ENCODE peak calls at places on chromosomes 11 and 22, in nine cellular contexts. One of them, this sample, is unnamed.

GRCh38 chr22:49408102-49408836 is 419.4 kb downstream of the BRD1 start:
- DNase-seq in PC-9: no peak
- DNase-seq in MM.1S: no peak
- DNase-seq in GM23248: no peak
- DNase-seq in HepG2: no peak
- DNase-seq in HCT116: no peak
- DNase-seq in hepatocyte: no peak
- DNase-seq in A673: no peak
- DNase-seq in mammary epithelial cell: no peak
- DNase-seq in this sample: no peak

GRCh38 chr11:100888836-100889235 is 201.7 kb downstream of the ARHGAP42 start:
- DNase-seq in PC-9: no peak
- DNase-seq in MM.1S: no peak
- DNase-seq in GM23248: no peak
- DNase-seq in HepG2: no peak
- DNase-seq in HCT116: no peak
- DNase-seq in hepatocyte: no peak
- DNase-seq in A673: no peak
- DNase-seq in mammary epithelial cell: no peak
- DNase-seq in this sample: no peak

GRCh38 chr11:113562981-113563461 is 87.8 kb upstream of the DRD2 start:
- DNase-seq in PC-9: no peak
- DNase-seq in MM.1S: no peak
- DNase-seq in GM23248: peak
- DNase-seq in HepG2: no peak
- DNase-seq in HCT116: no peak
- DNase-seq in hepatocyte: no peak
- DNase-seq in A673: no peak
- DNase-seq in mammary epithelial cell: no peak
- DNase-seq in this sample: no peak

GRCh38 chr11:35040221-35040942 is 98.6 kb upstream of the CD44 start:
- DNase-seq in PC-9: peak
- DNase-seq in MM.1S: peak
- DNase-seq in GM23248: peak
- DNase-seq in HepG2: no peak
- DNase-seq in HCT116: no peak
- DNase-seq in hepatocyte: no peak
- DNase-seq in A673: no peak
- DNase-seq in mammary epithelial cell: peak
- DNase-seq in this sample: no peak

GRCh38 chr11:94767701-94768601 is at the start of gene AMOTL1:
- DNase-seq in PC-9: peak
- DNase-seq in MM.1S: peak
- DNase-seq in GM23248: peak
- DNase-seq in HepG2: no peak
- DNase-seq in HCT116: peak
- DNase-seq in hepatocyte: peak
- DNase-seq in A673: peak
- DNase-seq in mammary epithelial cell: peak
- DNase-seq in this sample: no peak

GRCh38 chr11:7672960-7673723 is at the start of gene CYB5R2:
- DNase-seq in PC-9: no peak
- DNase-seq in MM.1S: no peak
- DNase-seq in GM23248: peak
- DNase-seq in HepG2: no peak
- DNase-seq in HCT116: peak
- DNase-seq in hepatocyte: peak
- DNase-seq in A673: no peak
- DNase-seq in mammary epithelial cell: no peak
- DNase-seq in this sample: no peak

GRCh38 chr22:24789516-24789915 is 15.0 kb upstream of the PIWIL3 start:
- DNase-seq in PC-9: no peak
- DNase-seq in MM.1S: no peak
- DNase-seq in GM23248: no peak
- DNase-seq in HepG2: peak
- DNase-seq in HCT116: no peak
- DNase-seq in hepatocyte: no peak
- DNase-seq in A673: no peak
- DNase-seq in mammary epithelial cell: no peak
- DNase-seq in this sample: no peak

GRCh38 chr22:43399338-43399979 is 12.4 kb upstream of the MPPED1 start:
- DNase-seq in PC-9: no peak
- DNase-seq in MM.1S: peak
- DNase-seq in GM23248: no peak
- DNase-seq in HepG2: peak
- DNase-seq in HCT116: no peak
- DNase-seq in hepatocyte: no peak
- DNase-seq in A673: peak
- DNase-seq in mammary epithelial cell: no peak
- DNase-seq in this sample: no peak

GRCh38 chr11:134576721-134577171 is 164.7 kb upstream of the B3GAT1 start:
- DNase-seq in PC-9: no peak
- DNase-seq in MM.1S: no peak
- DNase-seq in GM23248: no peak
- DNase-seq in HepG2: no peak
- DNase-seq in HCT116: no peak
- DNase-seq in hepatocyte: no peak
- DNase-seq in A673: no peak
- DNase-seq in mammary epithelial cell: no peak
- DNase-seq in this sample: peak

GRCh38 chr22:32905400-32905799 is 103.9 kb downstream of the TIMP3 start:
- DNase-seq in PC-9: no peak
- DNase-seq in MM.1S: no peak
- DNase-seq in GM23248: no peak
- DNase-seq in HepG2: no peak
- DNase-seq in HCT116: no peak
- DNase-seq in hepatocyte: no peak
- DNase-seq in A673: no peak
- DNase-seq in mammary epithelial cell: no peak
- DNase-seq in this sample: no peak

GRCh38 chr11:113006916-113007445 is 45.8 kb downstream of the NCAM1 start:
- DNase-seq in PC-9: peak
- DNase-seq in MM.1S: no peak
- DNase-seq in GM23248: no peak
- DNase-seq in HepG2: no peak
- DNase-seq in HCT116: no peak
- DNase-seq in hepatocyte: no peak
- DNase-seq in A673: no peak
- DNase-seq in mammary epithelial cell: no peak
- DNase-seq in this sample: no peak

GRCh38 chr22:44444341-44445306 is 53.4 kb downstream of the RTL6 start:
- DNase-seq in PC-9: no peak
- DNase-seq in MM.1S: no peak
- DNase-seq in GM23248: peak
- DNase-seq in HepG2: no peak
- DNase-seq in HCT116: no peak
- DNase-seq in hepatocyte: no peak
- DNase-seq in A673: no peak
- DNase-seq in mammary epithelial cell: no peak
- DNase-seq in this sample: no peak

GRCh38 chr11:92322225-92322624 is 97.6 kb downstream of the FAT3 start:
- DNase-seq in PC-9: no peak
- DNase-seq in MM.1S: peak
- DNase-seq in GM23248: peak
- DNase-seq in HepG2: no peak
- DNase-seq in HCT116: no peak
- DNase-seq in hepatocyte: no peak
- DNase-seq in A673: no peak
- DNase-seq in mammary epithelial cell: peak
- DNase-seq in this sample: no peak

GRCh38 chr11:2689551-2690260 is 10.1 kb downstream of the KCNQ1OT1 start:
- DNase-seq in PC-9: no peak
- DNase-seq in MM.1S: peak
- DNase-seq in GM23248: no peak
- DNase-seq in HepG2: no peak
- DNase-seq in HCT116: no peak
- DNase-seq in hepatocyte: no peak
- DNase-seq in A673: no peak
- DNase-seq in mammary epithelial cell: no peak
- DNase-seq in this sample: no peak

GRCh38 chr11:44837650-44838049 is 110.9 kb downstream of the TSPAN18 start:
- DNase-seq in PC-9: no peak
- DNase-seq in MM.1S: no peak
- DNase-seq in GM23248: peak
- DNase-seq in HepG2: no peak
- DNase-seq in HCT116: no peak
- DNase-seq in hepatocyte: no peak
- DNase-seq in A673: no peak
- DNase-seq in mammary epithelial cell: no peak
- DNase-seq in this sample: no peak

GRCh38 chr11:44842219-44842618 is 108.5 kb downstream of the TP53I11 start:
- DNase-seq in PC-9: no peak
- DNase-seq in MM.1S: no peak
- DNase-seq in GM23248: peak
- DNase-seq in HepG2: no peak
- DNase-seq in HCT116: no peak
- DNase-seq in hepatocyte: no peak
- DNase-seq in A673: no peak
- DNase-seq in mammary epithelial cell: no peak
- DNase-seq in this sample: no peak

GRCh38 chr11:44840085-44840478 is 110.6 kb downstream of the TP53I11 start:
- DNase-seq in PC-9: no peak
- DNase-seq in MM.1S: no peak
- DNase-seq in GM23248: no peak
- DNase-seq in HepG2: no peak
- DNase-seq in HCT116: no peak
- DNase-seq in hepatocyte: no peak
- DNase-seq in A673: no peak
- DNase-seq in mammary epithelial cell: no peak
- DNase-seq in this sample: no peak

GRCh38 chr11:44839458-44840084 is 111.1 kb downstream of the TP53I11 start:
- DNase-seq in PC-9: no peak
- DNase-seq in MM.1S: no peak
- DNase-seq in GM23248: no peak
- DNase-seq in HepG2: no peak
- DNase-seq in HCT116: no peak
- DNase-seq in hepatocyte: no peak
- DNase-seq in A673: no peak
- DNase-seq in mammary epithelial cell: no peak
- DNase-seq in this sample: no peak

GRCh38 chr11:44840526-44840925 is 110.2 kb downstream of the TP53I11 start:
- DNase-seq in PC-9: no peak
- DNase-seq in MM.1S: no peak
- DNase-seq in GM23248: no peak
- DNase-seq in HepG2: no peak
- DNase-seq in HCT116: no peak
- DNase-seq in hepatocyte: no peak
- DNase-seq in A673: no peak
- DNase-seq in mammary epithelial cell: peak
- DNase-seq in this sample: no peak
- TF ChIP-seq EZH2 in PC-9: no peak
- TF ChIP-seq EZH2 in MM.1S: no peak
- TF ChIP-seq EZH2 in GM23248: no peak
- TF ChIP-seq EZH2 in HepG2: no peak
- TF ChIP-seq EZH2 in HCT116: no peak
- TF ChIP-seq EZH2 in hepatocyte: no peak
- TF ChIP-seq EZH2 in A673: no peak
- TF ChIP-seq EZH2 in mammary epithelial cell: no peak
- TF ChIP-seq EZH2 in this sample: no peak

DNA sequence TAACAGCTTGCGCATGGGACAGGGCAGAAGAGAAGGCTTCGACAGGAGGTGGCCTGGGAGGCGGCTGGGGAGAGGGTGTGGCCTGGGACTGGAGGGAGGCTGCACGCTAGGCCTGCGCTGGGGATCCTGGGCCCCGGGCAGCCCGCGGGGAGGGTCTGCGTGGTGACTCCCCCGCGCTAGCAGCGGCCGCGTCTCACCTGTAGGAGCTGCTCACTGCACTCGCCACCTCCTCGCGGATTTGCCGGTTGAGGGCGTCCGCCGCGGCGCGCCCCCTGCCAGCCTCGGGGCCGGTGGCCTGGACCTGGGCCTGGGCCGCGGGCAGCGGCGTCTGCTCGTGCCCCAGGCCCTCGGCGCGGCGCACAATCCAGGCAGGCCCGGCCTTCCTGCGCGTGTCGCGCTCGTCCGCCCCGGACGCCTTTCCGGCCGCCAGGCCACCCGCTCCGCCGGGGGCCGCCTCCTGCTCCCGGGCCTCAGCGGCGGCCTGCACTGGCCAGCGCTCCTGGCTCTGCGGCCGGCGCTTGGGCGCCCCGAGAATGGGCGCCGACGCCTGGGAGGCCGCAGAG is 1.5 kb downstream of the MAP6 start:
- DNase-seq in PC-9: no peak
- DNase-seq in MM.1S: no peak
- DNase-seq in GM23248: peak
- DNase-seq in HepG2: no peak
- DNase-seq in HCT116: no peak
- DNase-seq in hepatocyte: peak
- DNase-seq in A673: peak
- DNase-seq in mammary epithelial cell: no peak
- DNase-seq in this sample: no peak
- TF ChIP-seq EZH2 in PC-9: no peak
- TF ChIP-seq EZH2 in MM.1S: no peak
- TF ChIP-seq EZH2 in GM23248: no peak
- TF ChIP-seq EZH2 in HepG2: no peak
- TF ChIP-seq EZH2 in HCT116: no peak
- TF ChIP-seq EZH2 in hepatocyte: no peak
- TF ChIP-seq EZH2 in A673: no peak
- TF ChIP-seq EZH2 in mammary epithelial cell: no peak
- TF ChIP-seq EZH2 in this sample: no peak

GRCh38 chr11:43557553-43558031 is 122.9 kb upstream of the HSD17B12 start:
- DNase-seq in PC-9: no peak
- DNase-seq in MM.1S: no peak
- DNase-seq in GM23248: peak
- DNase-seq in HepG2: no peak
- DNase-seq in HCT116: no peak
- DNase-seq in hepatocyte: no peak
- DNase-seq in A673: peak
- DNase-seq in mammary epithelial cell: no peak
- DNase-seq in this sample: no peak
- TF ChIP-seq EZH2 in PC-9: no peak
- TF ChIP-seq EZH2 in MM.1S: no peak
- TF ChIP-seq EZH2 in GM23248: no peak
- TF ChIP-seq EZH2 in HepG2: no peak
- TF ChIP-seq EZH2 in HCT116: no peak
- TF ChIP-seq EZH2 in hepatocyte: no peak
- TF ChIP-seq EZH2 in A673: no peak
- TF ChIP-seq EZH2 in mammary epithelial cell: no peak
- TF ChIP-seq EZH2 in this sample: no peak

DNA sequence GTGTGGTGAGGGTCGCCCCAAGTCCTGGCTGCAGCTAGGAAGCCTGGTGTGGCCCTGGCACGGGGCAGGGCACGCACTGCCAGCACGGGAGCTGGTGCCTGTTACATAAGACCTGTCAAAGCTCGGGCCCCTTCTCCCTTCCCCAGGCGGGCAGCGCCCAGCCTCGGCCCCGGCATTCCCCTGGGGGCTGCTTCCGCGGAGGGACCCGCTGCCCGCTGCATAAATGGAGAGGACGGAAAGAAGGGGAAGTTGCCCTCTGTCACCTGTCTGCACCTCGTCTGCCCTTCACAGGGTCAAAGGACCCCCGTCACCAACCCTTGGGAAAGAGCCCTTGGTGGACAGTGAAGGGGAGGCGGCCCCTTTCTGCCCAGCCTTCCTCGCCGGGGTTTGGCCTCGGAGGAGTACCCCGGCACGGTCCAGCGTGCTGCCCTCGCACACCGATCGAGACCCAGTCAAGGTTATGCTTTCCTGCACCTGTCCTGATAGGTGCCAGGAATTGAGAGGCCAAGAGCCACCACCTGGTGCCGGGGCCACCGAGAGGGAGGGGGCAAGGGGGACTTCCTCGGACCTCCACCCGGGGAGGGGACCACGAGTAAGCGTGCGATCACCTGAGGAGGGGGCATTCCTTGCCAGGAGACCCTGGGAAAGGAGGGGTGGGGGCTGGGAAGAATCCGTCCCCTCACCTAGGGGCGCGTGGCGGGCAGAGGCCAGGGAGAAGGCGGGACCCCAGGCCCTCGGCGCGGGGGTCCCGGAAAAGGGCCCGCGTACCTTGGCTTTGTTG is 16.8 kb upstream of the MFRP start:
- DNase-seq in PC-9: no peak
- DNase-seq in MM.1S: no peak
- DNase-seq in GM23248: no peak
- DNase-seq in HepG2: no peak
- DNase-seq in HCT116: no peak
- DNase-seq in hepatocyte: no peak
- DNase-seq in A673: no peak
- DNase-seq in mammary epithelial cell: no peak
- DNase-seq in this sample: no peak
- TF ChIP-seq EZH2 in PC-9: no peak
- TF ChIP-seq EZH2 in MM.1S: no peak
- TF ChIP-seq EZH2 in GM23248: no peak
- TF ChIP-seq EZH2 in HepG2: no peak
- TF ChIP-seq EZH2 in HCT116: no peak
- TF ChIP-seq EZH2 in hepatocyte: no peak
- TF ChIP-seq EZH2 in A673: no peak
- TF ChIP-seq EZH2 in mammary epithelial cell: no peak
- TF ChIP-seq EZH2 in this sample: no peak